ENCODE peak calls at places on chromosome 1, in ten cellular contexts. E is sigmoid colon; D is IMR-90; Q is right lobe of liver; N is neuronal stem cell; J is CD8-positive, alpha-beta memory T cell; I is SJSA1; K is fibroblast of lung; X is body of pancreas; C is lung. T is an unnamed sample.

GRCh38 chr1:234083460-234083859 is 179.0 kb downstream of the SLC35F3 start:
- DNase-seq in X (no peak), N (no peak), J (no peak), K (no peak), Q (no peak), D (no peak), E (no peak), C (no peak), I (no peak), T (no peak)

GRCh38 chr1:63691672-63692425 is 82.0 kb upstream of the ROR1 start:
- DNase-seq in E (peak; percentile 84), N (peak; percentile 57), I (peak; percentile 78), K (peak; percentile 99), C (peak; percentile 72), J (no peak), X (peak; percentile 76), D (peak; percentile 94), Q (no peak), T (peak; percentile 73)

GRCh38 chr1:172948457-172948856 is 102.3 kb downstream of the TNFSF18 start:
- DNase-seq in C (no peak), X (no peak), J (no peak), I (peak; percentile 40), N (no peak), E (no peak), Q (no peak), K (peak; percentile 70), D (peak; percentile 96), T (no peak)

GRCh38 chr1:168116327-168116799 is 20.4 kb downstream of the GPR161 start:
- DNase-seq in K (no peak), Q (no peak), X (peak; percentile 80), I (no peak), D (no peak), C (peak; percentile 50), E (no peak), N (no peak), J (no peak), T (peak; percentile 15)

GRCh38 chr1:64471218-64471719 is 1.3 kb downstream of the CACHD1 start:
- DNase-seq in J (no peak), I (no peak), K (peak; percentile 28), D (no peak), E (peak; percentile 66), X (peak; percentile 57), C (peak; percentile 47), N (peak; percentile 48), Q (peak; percentile 27), T (peak; percentile 70)

GRCh38 chr1:3678361-3679097 is 26.2 kb downstream of the TP73 start:
- DNase-seq in Q (peak; percentile 19), E (no peak), C (no peak), N (no peak), K (no peak), D (no peak), X (no peak), J (no peak), I (no peak), T (no peak)

GRCh38 chr1:226778657-226779058 is 39.6 kb upstream of the ITPKB start:
- DNase-seq in D (peak; percentile 88), X (no peak), I (peak; percentile 86), K (peak; percentile 51), Q (no peak), J (no peak), N (no peak), E (peak; percentile 86), C (no peak), T (peak; percentile 69)

GRCh38 chr1:169461390-169462001 is 24.2 kb downstream of the SLC19A2 start:
- DNase-seq in E (no peak), Q (no peak), K (no peak), J (no peak), N (no peak), C (no peak), D (no peak), I (no peak), X (no peak), T (no peak)

GRCh38 chr1:67853704-67854103 is 20.4 kb upstream of the GNG12 start:
- DNase-seq in J (no peak), N (peak; percentile 79), K (peak; percentile 82), I (peak; percentile 80), D (peak; percentile 86), X (peak; percentile 67), Q (peak; percentile 65), E (no peak), C (peak; percentile 59), T (peak; percentile 80)

GRCh38 chr1:227370463-227371254 is 52.4 kb upstream of the CDC42BPA start:
- DNase-seq in K (peak; percentile 14), I (peak; percentile 40), J (no peak), N (no peak), C (no peak), E (no peak), X (no peak), Q (no peak), D (peak; percentile 18), T (no peak)

GRCh38 chr1:53132176-53132575 is 10.3 kb downstream of the SLC1A7 start:
- DNase-seq in D (no peak), Q (no peak), C (no peak), I (no peak), E (peak; percentile 62), N (no peak), X (no peak), J (no peak), K (no peak), T (no peak)

GRCh38 chr1:202589190-202589680 is 121.0 kb downstream of the SYT2 start:
- DNase-seq in N (no peak), I (peak; percentile 99), E (peak; percentile 97), D (peak; percentile 100), Q (peak; percentile 84), J (no peak), K (peak; percentile 99), X (peak; percentile 62), C (peak; percentile 78), T (peak; percentile 80)

GRCh38 chr1:209686319-209686718 is 11.1 kb downstream of the G0S2 start:
- DNase-seq in Q (no peak), E (no peak), D (no peak), J (no peak), N (no peak), C (no peak), K (no peak), I (no peak), X (no peak), T (no peak)

GRCh38 chr1:204896787-204897469 is 26.3 kb downstream of the NFASC start:
- DNase-seq in Q (no peak), E (no peak), N (no peak), K (no peak), C (no peak), X (no peak), I (no peak), D (no peak), J (no peak), T (no peak)

DNA sequence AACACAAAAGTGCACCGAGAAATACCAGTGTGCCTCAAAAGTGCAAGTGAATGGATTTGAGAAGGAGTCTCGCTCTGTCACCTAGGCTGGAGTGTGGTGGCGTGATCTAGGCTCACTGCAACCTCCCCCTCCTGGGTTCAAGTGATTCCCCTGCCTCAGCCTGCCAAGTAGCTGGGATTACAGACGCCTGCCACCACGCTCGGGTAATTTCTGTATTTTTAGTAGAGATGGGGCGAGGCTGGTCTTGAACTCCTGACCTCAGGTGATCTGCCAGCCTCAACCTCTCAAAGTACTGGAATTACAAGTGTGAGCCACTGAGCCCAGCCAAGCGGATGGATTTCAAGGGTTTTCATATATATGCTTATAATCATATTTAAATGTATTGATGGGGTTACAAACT is 35.8 kb downstream of the PRRX1 start:
- DNase-seq in D (no peak), N (no peak), J (no peak), I (no peak), Q (no peak), E (no peak), C (no peak), X (no peak), K (no peak), T (no peak)
- H3K27ac ChIP-seq in D (no peak overlapping the region), N (no peak overlapping the region), J (no peak overlapping the region), I (no peak overlapping the region), Q (no peak overlapping the region), E (no peak overlapping the region), C (no peak overlapping the region), X (no peak overlapping the region), K (no peak overlapping the region), T (no peak overlapping the region)

GRCh38 chr1:45679123-45679522 is 7.2 kb downstream of the GPBP1L1 start:
- DNase-seq in E (no peak), I (no peak), K (no peak), D (peak; percentile 2), J (no peak), N (no peak), X (peak; percentile 48), Q (no peak), C (no peak), T (peak; percentile 63)
- H3K4me1 ChIP-seq in E (no peaks in the 10 kb centered on the region), I (peaks cover 3% of the 10 kb centered on the region), K (peaks cover 6% of the 10 kb centered on the region), D (peaks cover 8% of the 10 kb centered on the region), J (peaks cover 81% of the 10 kb centered on the region), N (no peaks in the 10 kb centered on the region), X (peaks cover 90% of the 10 kb centered on the region), Q (no peaks in the 10 kb centered on the region), C (peaks cover 14% of the 10 kb centered on the region), T (peaks cover 38% of the 10 kb centered on the region)

DNA sequence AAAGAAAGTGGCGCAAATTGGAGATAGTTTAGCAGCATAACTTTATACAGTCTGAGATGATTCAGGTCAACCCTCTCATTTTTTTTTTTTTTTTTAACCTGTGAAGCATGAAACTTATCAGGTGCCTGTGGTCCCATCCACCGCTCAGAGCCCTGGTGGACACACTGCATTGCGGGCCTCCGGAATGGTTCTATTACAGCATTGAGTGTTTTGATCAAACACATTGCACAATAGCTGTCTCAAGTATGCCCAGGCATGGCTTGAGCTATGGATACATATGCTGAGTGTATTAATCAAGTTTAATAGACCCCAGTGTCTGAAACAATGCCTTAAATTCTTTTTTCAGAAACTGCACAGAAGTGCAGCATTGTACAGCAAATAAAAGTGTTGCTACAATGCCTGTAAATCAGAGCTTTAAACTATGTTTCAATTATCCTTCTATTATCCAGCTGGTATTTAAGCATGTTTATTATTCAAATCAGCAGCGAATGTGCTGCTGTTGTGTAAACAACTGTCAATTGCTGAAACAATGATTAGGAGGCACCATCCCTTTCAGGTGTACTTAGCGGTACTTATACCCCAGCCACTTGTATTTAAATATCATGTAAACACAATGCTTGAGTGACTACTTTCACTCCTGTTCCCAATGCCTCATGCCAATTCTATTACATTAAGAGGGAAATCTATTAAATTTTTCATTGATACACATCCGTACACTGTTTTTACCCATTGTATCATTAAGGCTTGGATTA is 456.6 kb downstream of the RPS6KC1 start:
- DNase-seq in X (no peak), K (no peak), I (no peak), J (no peak), E (no peak), Q (no peak), D (no peak), N (no peak), C (no peak), T (no peak)
- H3K27ac ChIP-seq in X (no peak overlapping the region), K (no peak overlapping the region), I (no peak overlapping the region), J (no peak overlapping the region), E (no peak overlapping the region), Q (no peak overlapping the region), D (no peak overlapping the region), N (no peak overlapping the region), C (no peak overlapping the region), T (no peak overlapping the region)

DNA sequence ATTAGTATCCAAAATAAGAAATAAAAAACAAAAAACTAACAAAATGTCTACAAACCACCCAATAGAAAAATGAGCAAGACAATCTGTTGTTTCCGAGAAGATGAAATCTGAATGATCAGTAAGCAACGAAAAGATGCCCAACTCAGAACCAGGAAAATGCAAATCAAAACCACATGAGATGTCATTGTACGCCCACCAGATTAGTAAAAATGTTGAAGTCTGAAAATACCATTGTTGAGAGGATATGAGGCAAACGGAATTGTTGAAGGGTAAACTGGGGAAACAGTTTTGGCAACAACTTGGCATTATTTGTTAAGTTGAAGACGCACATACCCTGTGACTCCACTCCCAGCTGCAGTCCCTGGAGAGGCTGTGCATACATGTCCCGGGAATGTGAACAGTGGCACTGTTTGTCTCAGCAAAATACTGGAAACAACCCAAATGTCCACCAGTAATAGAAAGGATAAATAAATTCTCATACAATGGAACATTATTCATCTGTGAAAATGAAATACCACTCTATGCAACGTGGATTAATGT is 10.6 kb downstream of the ZBTB17 start:
- DNase-seq in C (no peak), E (no peak), D (peak; percentile 79), Q (no peak), J (no peak), N (no peak), X (no peak), K (peak; percentile 46), I (peak; percentile 54), T (no peak)
- H3K4me1 ChIP-seq in C (peaks cover 11% of the 10 kb centered on the region), E (no peaks in the 10 kb centered on the region), D (peaks cover 15% of the 10 kb centered on the region), Q (no peaks in the 10 kb centered on the region), J (peaks cover 27% of the 10 kb centered on the region), N (no peaks in the 10 kb centered on the region), X (peaks cover 17% of the 10 kb centered on the region), K (peaks cover 23% of the 10 kb centered on the region), I (peaks cover 40% of the 10 kb centered on the region), T (peaks cover 18% of the 10 kb centered on the region)